ENCODE peak calls at places on chromosomes 7 and 10, in seven cellular contexts. A, I, F, J, E, M and H are unnamed samples.

GRCh38 chr10:102542800-102543418 is 39.1 kb downstream of the SUFU start:
- DNase-seq in A (no peak), I (no peak), F (no peak), J (peak), E (no peak), M (no peak), H (no peak)

GRCh38 chr10:5746197-5746596 is 61.6 kb downstream of the TASOR2 start:
- DNase-seq in A (no peak), I (no peak), F (no peak), J (no peak), E (no peak), M (no peak), H (no peak)

GRCh38 chr10:23754179-23754578 is 315.3 kb downstream of the OTUD1 start:
- DNase-seq in A (no peak), I (no peak), F (no peak), J (no peak), E (no peak), M (no peak), H (no peak)

GRCh38 chr7:150756858-150757257 is 19.6 kb downstream of the GIMAP5 start:
- DNase-seq in A (no peak), I (no peak), F (peak), J (no peak), E (no peak), M (no peak), H (no peak)

GRCh38 chr10:128044961-128045832 is 81.0 kb downstream of the MKI67 start:
- DNase-seq in A (no peak), I (peak), F (no peak), J (no peak), E (no peak), M (no peak), H (no peak)

GRCh38 chr10:124745678-124746077 is 1.5 kb upstream of the FAM53B start:
- DNase-seq in A (no peak), I (no peak), F (peak), J (peak), E (no peak), M (no peak), H (no peak)

GRCh38 chr10:485776-486572 is 203.5 kb downstream of the DIP2C start:
- DNase-seq in A (no peak), I (peak), F (no peak), J (peak), E (no peak), M (no peak), H (no peak)

GRCh38 chr7:156034397-156034796 is 222.1 kb upstream of the SHH start:
- DNase-seq in A (no peak), I (no peak), F (no peak), J (no peak), E (no peak), M (no peak), H (no peak)

GRCh38 chr7:44797329-44798258 is 1.1 kb downstream of the PPIA start:
- DNase-seq in A (peak), I (peak), F (peak), J (peak), E (peak), M (peak), H (peak)

GRCh38 chr10:8065651-8066050 is 11.2 kb downstream of the GATA3 start:
- DNase-seq in A (no peak), I (no peak), F (peak), J (peak), E (no peak), M (no peak), H (no peak)

GRCh38 chr7:139639563-139639962 is 116.1 kb downstream of the CLEC2L start:
- DNase-seq in A (no peak), I (peak), F (no peak), J (no peak), E (no peak), M (no peak), H (no peak)

GRCh38 chr10:110617455-110618162 is 26.5 kb upstream of the RBM20 start:
- DNase-seq in A (no peak), I (no peak), F (no peak), J (no peak), E (no peak), M (no peak), H (peak)

GRCh38 chr7:11228515-11228914 is 254.8 kb downstream of the PHF14 start:
- DNase-seq in A (no peak), I (no peak), F (no peak), J (peak), E (no peak), M (no peak), H (no peak)

GRCh38 chr10:49512121-49512809 is 26.7 kb downstream of the ERCC6 start:
- DNase-seq in A (no peak), I (no peak), F (peak), J (peak), E (no peak), M (no peak), H (no peak)

GRCh38 chr10:28873540-28873939 is 196.2 kb downstream of the BAMBI start:
- DNase-seq in A (no peak), I (no peak), F (no peak), J (no peak), E (no peak), M (no peak), H (no peak)

GRCh38 chr7:100472854-100473499 is 6.0 kb downstream of the TSC22D4 start:
- DNase-seq in A (no peak), I (no peak), F (peak), J (peak), E (no peak), M (no peak), H (no peak)

GRCh38 chr7:74542558-74543117 is 88.9 kb downstream of the GTF2IRD1 start:
- DNase-seq in A (no peak), I (peak), F (no peak), J (no peak), E (no peak), M (no peak), H (no peak)

GRCh38 chr7:122307228-122307619 is 2.7 kb upstream of the FEZF1 start:
- DNase-seq in A (no peak), I (peak), F (no peak), J (no peak), E (no peak), M (no peak), H (no peak)

GRCh38 chr7:149615690-149616270 is 118.2 kb upstream of the ZNF746 start:
- DNase-seq in A (no peak), I (no peak), F (no peak), J (no peak), E (no peak), M (no peak), H (no peak)

GRCh38 chr7:93810571-93810970 is 80.0 kb downstream of the TFPI2 start:
- DNase-seq in A (no peak), I (no peak), F (no peak), J (no peak), E (no peak), M (no peak), H (no peak)

GRCh38 chr7:98106647-98107312 is at the start of gene LMTK2:
- DNase-seq in A (peak), I (peak), F (peak), J (peak), E (peak), M (peak), H (peak)

GRCh38 chr10:29535012-29535777 is 99.6 kb downstream of the SVIL start:
- DNase-seq in A (peak), I (peak), F (peak), J (peak), E (no peak), M (no peak), H (no peak)

GRCh38 chr10:88207121-88207546 is 343.7 kb downstream of the PTEN start:
- DNase-seq in A (no peak), I (no peak), F (no peak), J (no peak), E (no peak), M (no peak), H (no peak)

GRCh38 chr7:208816-209215 is 16.4 kb downstream of the FAM20C start:
- DNase-seq in A (no peak), I (no peak), F (no peak), J (no peak), E (no peak), M (no peak), H (no peak)

GRCh38 chr7:146735992-146736391 is 619.4 kb downstream of the CNTNAP2 start:
- DNase-seq in A (no peak), I (no peak), F (no peak), J (no peak), E (no peak), M (no peak), H (no peak)

GRCh38 chr10:59524373-59524772 is 162.0 kb upstream of the FAM13C start:
- DNase-seq in A (no peak), I (no peak), F (no peak), J (no peak), E (no peak), M (no peak), H (no peak)

GRCh38 chr7:81886211-81886764 is 116.4 kb upstream of the HGF start:
- DNase-seq in A (no peak), I (no peak), F (no peak), J (no peak), E (no peak), M (no peak), H (no peak)

GRCh38 chr10:55631071-55631654 is 729.9 kb downstream of the ZWINT start:
- DNase-seq in A (no peak), I (peak), F (peak), J (peak), E (no peak), M (no peak), H (no peak)

GRCh38 chr10:131183546-131184045 is 127.9 kb downstream of the TCERG1L start:
- DNase-seq in A (no peak), I (no peak), F (no peak), J (no peak), E (no peak), M (no peak), H (no peak)

GRCh38 chr7:157297071-157297638 is 39.6 kb upstream of the DNAJB6 start:
- DNase-seq in A (no peak), I (no peak), F (no peak), J (no peak), E (no peak), M (no peak), H (no peak)

GRCh38 chr7:17472518-17472917 is 174.1 kb downstream of the AHR start:
- DNase-seq in A (no peak), I (no peak), F (no peak), J (no peak), E (no peak), M (no peak), H (no peak)

GRCh38 chr7:45970454-45970853 is 49.4 kb upstream of the IGFBP3 start:
- DNase-seq in A (no peak), I (no peak), F (no peak), J (no peak), E (no peak), M (no peak), H (no peak)

GRCh38 chr7:148390381-148390780 is 200.2 kb upstream of the C7orf33 start:
- DNase-seq in A (no peak), I (no peak), F (no peak), J (no peak), E (no peak), M (no peak), H (no peak)

GRCh38 chr10:48505394-48506112 is 99.3 kb downstream of the ARHGAP22 start:
- DNase-seq in A (no peak), I (no peak), F (no peak), J (no peak), E (no peak), M (no peak), H (no peak)

GRCh38 chr10:4296165-4296564 is 511.2 kb upstream of the KLF6 start:
- DNase-seq in A (no peak), I (no peak), F (no peak), J (no peak), E (no peak), M (no peak), H (no peak)

GRCh38 chr10:4316166-4316810 is 509.7 kb upstream of the AKR1E2 start:
- DNase-seq in A (peak), I (peak), F (no peak), J (peak), E (no peak), M (no peak), H (no peak)

GRCh38 chr10:128047991-128048826 is 78.0 kb downstream of the MKI67 start:
- DNase-seq in A (no peak), I (peak), F (no peak), J (peak), E (no peak), M (no peak), H (no peak)